ENCODE peak calls at places on chromosomes 4 and X, in five cellular contexts. E is GM23248; F is Daoy; W is SJSA1; J is stimulated activated naive CD4-positive, alpha-beta T cell. I is an unnamed sample.

GRCh38 chr4:53592686-53593641 is 1.7 kb upstream of the LNX1 start:
- DNase-seq in J (no peak), F (peak; percentile 63), E (no peak), W (no peak), I (peak; percentile 83)

GRCh38 chr4:158578476-158578875 is 56.8 kb downstream of the RXFP1 start:
- DNase-seq in E (peak; percentile 56), J (no peak), W (no peak), F (no peak), I (peak; percentile 62)

GRCh38 chr4:73867783-73868182 is 1.4 kb upstream of the CXCL1 start:
- DNase-seq in F (no peak), J (no peak), E (no peak), W (no peak), I (peak; percentile 91)

GRCh38 chr4:54392459-54392858 is 163.4 kb downstream of the PDGFRA start:
- DNase-seq in J (no peak), F (no peak), W (no peak), E (peak; percentile 23), I (peak; percentile 25)

GRCh38 chrX:119417842-119418241 is 18.7 kb downstream of the SLC25A43 start:
- DNase-seq in W (no peak), J (no peak), E (no peak), F (no peak), I (no peak)

GRCh38 chr4:7788687-7789425 is 150.8 kb downstream of the AFAP1 start:
- DNase-seq in F (no peak), J (no peak), E (peak; percentile 32), W (no peak), I (no peak)

GRCh38 chrX:50198348-50198747 is 2.5 kb downstream of the AKAP4 start:
- DNase-seq in E (no peak), J (no peak), W (no peak), F (peak; percentile 9), I (no peak)

GRCh38 chrX:49309401-49309981 is 6.0 kb downstream of the GAGE10 start:
- DNase-seq in J (peak; percentile 72), E (peak; percentile 50), F (peak; percentile 20), W (peak; percentile 17), I (peak; percentile 2)

GRCh38 chr4:101307901-101308300 is 39.4 kb downstream of the PPP3CA start:
- DNase-seq in J (no peak), F (no peak), E (peak; percentile 31), W (no peak), I (peak; percentile 64)

GRCh38 chrX:108437789-108438623 is at the start of gene COL4A6:
- DNase-seq in W (no peak), E (peak; percentile 35), F (peak; percentile 13), J (no peak), I (peak; percentile 68)

I was measured in epithelial cell of esophagus.